ENCODE peak calls at places on chromosome 22, in seven cellular contexts. V is astrocyte of the spinal cord; H is stimulated activated CD4-positive, alpha-beta T cell treated with anti-CD3 and anti-CD28 coated beads, Interleukin-2, amount 100 ng/mL, for 48 hours; T is H7; Z is iPS DF 19.7; S is adipocyte; E is fibroblast of lung. J is an unnamed sample.

GRCh38 chr22:25346859-25347751 is 127.7 kb downstream of the CRYBB2 start:
- DNase-seq in H (no peak), E (no peak), T (no peak), Z (no peak), S (peak), V (no peak), J (no peak)

GRCh38 chr22:26800858-26801257 is 143.5 kb downstream of the MIAT start:
- DNase-seq in T (peak), Z (no peak), E (peak), S (peak), H (no peak), V (no peak), J (peak)

GRCh38 chr22:29359469-29359868 is 28.9 kb downstream of the AP1B1 start:
- DNase-seq in E (peak), V (peak), T (peak), H (no peak), S (peak), Z (peak), J (peak)

GRCh38 chr22:31637938-31638618 is 23.9 kb downstream of the PISD start:
- DNase-seq in V (no peak), H (no peak), E (no peak), Z (no peak), T (peak), S (no peak), J (no peak)

GRCh38 chr22:36563444-36563843 is 34.5 kb upstream of the EIF3D start:
- DNase-seq in S (no peak), E (no peak), T (peak), Z (no peak), H (no peak), V (no peak), J (no peak)

GRCh38 chr22:30969532-30970355 is 679 bp downstream of the TUG1 start:
- DNase-seq in S (peak), T (peak), V (peak), Z (peak), E (peak), H (peak), J (no peak)

GRCh38 chr22:23675502-23676415 is 15.1 kb upstream of the RGL4 start:
- DNase-seq in Z (no peak), E (no peak), H (no peak), T (no peak), S (no peak), V (no peak), J (no peak)

GRCh38 chr22:39316440-39317083 is 2.9 kb downstream of the RPL3 start:
- DNase-seq in E (peak), H (peak), S (peak), Z (no peak), V (peak), T (peak), J (no peak)

GRCh38 chr22:37303821-37304274 is 21.5 kb downstream of the CYTH4 start:
- DNase-seq in E (peak), T (no peak), H (peak), V (peak), Z (no peak), S (peak), J (no peak)

GRCh38 chr22:19942886-19943664 is 1.5 kb upstream of the TXNRD2 start:
- DNase-seq in S (peak), Z (no peak), T (peak), E (peak), H (no peak), V (peak), J (no peak)

GRCh38 chr22:38901111-38901641 is 29.2 kb upstream of the CBX6 start:
- DNase-seq in T (no peak), V (no peak), Z (no peak), S (no peak), E (no peak), H (no peak), J (no peak)

GRCh38 chr22:42869463-42869862 is 12.4 kb upstream of the ARFGAP3 start:
- DNase-seq in S (no peak), H (no peak), Z (no peak), V (no peak), T (peak), E (no peak), J (no peak)

GRCh38 chr22:37546436-37547248 is 13.6 kb upstream of the CDC42EP1 start:
- DNase-seq in E (peak), Z (no peak), S (peak), H (no peak), V (peak), T (peak), J (no peak)

GRCh38 chr22:48743601-48744282 is 1083.9 kb downstream of the BRD1 start:
- DNase-seq in V (no peak), Z (no peak), H (no peak), E (no peak), T (peak), S (no peak), J (no peak)

GRCh38 chr22:20130739-20131592 is 638 bp upstream of the ZDHHC8 start:
- DNase-seq in T (peak), S (peak), E (peak), V (peak), H (peak), Z (no peak), J (no peak)

GRCh38 chr22:46377566-46378498 is 42.3 kb downstream of the TRMU start:
- DNase-seq in S (peak), T (peak), H (no peak), Z (no peak), V (no peak), E (peak), J (no peak)

GRCh38 chr22:40004836-40005235 is 10.1 kb downstream of the FAM83F start:
- DNase-seq in E (no peak), H (no peak), T (no peak), Z (no peak), V (no peak), S (no peak), J (no peak)

GRCh38 chr22:27107824-27108223 is 450.4 kb downstream of the MIAT start:
- DNase-seq in S (peak), T (no peak), V (peak), E (peak), H (no peak), Z (no peak), J (no peak)

GRCh38 chr22:45510376-45511232 is 7.9 kb downstream of the FBLN1 start:
- DNase-seq in T (peak), E (peak), S (peak), V (no peak), Z (no peak), H (no peak), J (no peak)

GRCh38 chr22:47014946-47015345 is 252.5 kb downstream of the TBC1D22A start:
- DNase-seq in Z (no peak), T (no peak), V (no peak), S (no peak), E (no peak), H (no peak), J (no peak)

GRCh38 chr22:40241200-40241763 is 63.6 kb downstream of the TNRC6B start:
- DNase-seq in E (no peak), S (no peak), H (no peak), V (no peak), T (no peak), Z (no peak), J (no peak)

GRCh38 chr22:20396639-20397038 is 2.7 kb downstream of the ZNF74 start:
- DNase-seq in Z (no peak), H (no peak), S (peak), T (no peak), V (peak), E (no peak), J (no peak)

GRCh38 chr22:22710719-22711531 is 66.5 kb downstream of the GGTLC2 start:
- DNase-seq in T (peak), H (peak), Z (no peak), E (peak), S (peak), V (no peak), J (no peak)

GRCh38 chr22:25754527-25755202 is 12.7 kb downstream of the MYO18B start:
- DNase-seq in Z (no peak), S (no peak), H (no peak), T (no peak), V (peak), E (peak), J (no peak)

GRCh38 chr22:48653306-48653705 is 1174.4 kb downstream of the BRD1 start:
- DNase-seq in V (no peak), E (no peak), S (no peak), Z (no peak), H (no peak), T (no peak), J (no peak)

GRCh38 chr22:43534916-43535315 is 123.1 kb downstream of the MPPED1 start:
- DNase-seq in E (no peak), T (no peak), V (no peak), S (no peak), H (no peak), Z (no peak), J (no peak)

GRCh38 chr22:35315855-35316745 is 16.4 kb downstream of the TOM1 start:
- DNase-seq in H (no peak), Z (no peak), T (no peak), S (no peak), E (no peak), V (no peak), J (no peak)

GRCh38 chr22:24155597-24156145 is 25.6 kb upstream of the SUSD2 start:
- DNase-seq in E (peak), Z (no peak), H (peak), T (peak), V (peak), S (peak), J (no peak)

GRCh38 chr22:43400449-43400848 is 11.4 kb upstream of the MPPED1 start:
- DNase-seq in S (no peak), E (no peak), H (no peak), T (peak), V (no peak), Z (no peak), J (no peak)

GRCh38 chr22:39658367-39658766 is 87.8 kb downstream of the CACNA1I start:
- DNase-seq in H (no peak), T (no peak), E (no peak), Z (no peak), V (no peak), S (no peak), J (no peak)

GRCh38 chr22:26897384-26897783 is 240.0 kb downstream of the MIAT start:
- DNase-seq in H (no peak), T (no peak), Z (no peak), S (no peak), E (no peak), V (no peak), J (no peak)

GRCh38 chr22:49400136-49400865 is 427.4 kb downstream of the BRD1 start:
- DNase-seq in S (no peak), H (no peak), V (no peak), E (peak), T (no peak), Z (no peak), J (no peak)

GRCh38 chr22:25923952-25924351 is 182.0 kb downstream of the MYO18B start:
- DNase-seq in H (no peak), S (no peak), T (no peak), E (no peak), V (no peak), Z (no peak), J (no peak)

GRCh38 chr22:32576553-32577255 is 102.1 kb downstream of the FBXO7 start:
- DNase-seq in T (no peak), H (no peak), Z (no peak), V (no peak), S (no peak), E (no peak), J (no peak)

GRCh38 chr22:29574762-29575450 is 6.0 kb downstream of the NIPSNAP1 start:
- DNase-seq in H (no peak), V (no peak), E (no peak), Z (no peak), T (no peak), S (no peak), J (no peak)